ENCODE peak calls at places on chromosomes 12 and 14, in six cellular contexts. One of them, this sample, is unnamed.

GRCh38 chr12:13288937-13289643 is 92.6 kb downstream of the EMP1 start:
- DNase-seq in left lung: no peak
- DNase-seq in kidney: no peak
- DNase-seq in neural progenitor cell: no peak
- DNase-seq in Calu3: peak
- DNase-seq in heart right ventricle: no peak
- DNase-seq in this sample: no peak

GRCh38 chr12:96063046-96063445 is 27.7 kb upstream of the LTA4H start:
- DNase-seq in Calu3: no peak
- DNase-seq in heart right ventricle: no peak
- DNase-seq in kidney: no peak
- DNase-seq in left lung: no peak
- DNase-seq in neural progenitor cell: no peak
- DNase-seq in this sample: no peak

GRCh38 chr12:3944620-3945019 is 71.4 kb upstream of the PARP11 start:
- DNase-seq in heart right ventricle: no peak
- DNase-seq in left lung: no peak
- DNase-seq in neural progenitor cell: no peak
- DNase-seq in kidney: no peak
- DNase-seq in Calu3: no peak
- DNase-seq in this sample: no peak

GRCh38 chr12:113251404-113252070 is 30.3 kb downstream of the TPCN1 start:
- DNase-seq in neural progenitor cell: no peak
- DNase-seq in kidney: no peak
- DNase-seq in heart right ventricle: no peak
- DNase-seq in left lung: no peak
- DNase-seq in Calu3: no peak
- DNase-seq in this sample: no peak

GRCh38 chr14:49461529-49462401 is 124.4 kb downstream of the RPS29 start:
- DNase-seq in neural progenitor cell: peak
- DNase-seq in heart right ventricle: no peak
- DNase-seq in left lung: no peak
- DNase-seq in kidney: no peak
- DNase-seq in Calu3: peak
- DNase-seq in this sample: no peak

GRCh38 chr12:131276501-131277185 is 322.9 kb downstream of the ADGRD1 start:
- DNase-seq in kidney: peak
- DNase-seq in Calu3: no peak
- DNase-seq in left lung: peak
- DNase-seq in neural progenitor cell: no peak
- DNase-seq in heart right ventricle: no peak
- DNase-seq in this sample: peak

GRCh38 chr14:69092840-69093422 is 60.0 kb downstream of the DCAF5 start:
- DNase-seq in kidney: no peak
- DNase-seq in left lung: no peak
- DNase-seq in heart right ventricle: no peak
- DNase-seq in neural progenitor cell: no peak
- DNase-seq in Calu3: no peak
- DNase-seq in this sample: no peak

GRCh38 chr12:49548822-49549648 is 10.2 kb downstream of the KCNH3 start:
- DNase-seq in neural progenitor cell: peak
- DNase-seq in Calu3: no peak
- DNase-seq in kidney: no peak
- DNase-seq in heart right ventricle: peak
- DNase-seq in left lung: no peak
- DNase-seq in this sample: no peak

GRCh38 chr12:113793250-113793649 is 172.9 kb downstream of the RBM19 start:
- DNase-seq in left lung: no peak
- DNase-seq in heart right ventricle: no peak
- DNase-seq in Calu3: no peak
- DNase-seq in kidney: no peak
- DNase-seq in neural progenitor cell: no peak
- DNase-seq in this sample: no peak

GRCh38 chr12:64090047-64090446 is 132.0 kb downstream of the KICS2 start:
- DNase-seq in heart right ventricle: no peak
- DNase-seq in Calu3: no peak
- DNase-seq in kidney: no peak
- DNase-seq in neural progenitor cell: no peak
- DNase-seq in left lung: no peak
- DNase-seq in this sample: no peak

GRCh38 chr12:105229446-105229845 is 6.5 kb downstream of the APPL2 start:
- DNase-seq in kidney: no peak
- DNase-seq in neural progenitor cell: no peak
- DNase-seq in heart right ventricle: no peak
- DNase-seq in Calu3: no peak
- DNase-seq in left lung: no peak
- DNase-seq in this sample: no peak

GRCh38 chr12:8948711-8949524 is 527 bp downstream of the M6PR start:
- DNase-seq in neural progenitor cell: peak
- DNase-seq in left lung: peak
- DNase-seq in heart right ventricle: no peak
- DNase-seq in Calu3: no peak
- DNase-seq in kidney: no peak
- DNase-seq in this sample: peak

GRCh38 chr14:82689948-82690347 is 1156.3 kb upstream of the SEL1L start:
- DNase-seq in Calu3: no peak
- DNase-seq in left lung: no peak
- DNase-seq in kidney: no peak
- DNase-seq in neural progenitor cell: no peak
- DNase-seq in heart right ventricle: no peak
- DNase-seq in this sample: no peak

GRCh38 chr14:30270200-30271161 is 288.5 kb upstream of the G2E3 start:
- DNase-seq in kidney: peak
- DNase-seq in neural progenitor cell: peak
- DNase-seq in Calu3: peak
- DNase-seq in heart right ventricle: peak
- DNase-seq in left lung: peak
- DNase-seq in this sample: peak

GRCh38 chr12:50078281-50078680 is 6.9 kb upstream of the SMARCD1 start:
- DNase-seq in neural progenitor cell: no peak
- DNase-seq in heart right ventricle: no peak
- DNase-seq in Calu3: no peak
- DNase-seq in kidney: peak
- DNase-seq in left lung: no peak
- DNase-seq in this sample: no peak

GRCh38 chr12:76942276-76942675 is 63.5 kb upstream of the CSRP2 start:
- DNase-seq in heart right ventricle: no peak
- DNase-seq in kidney: no peak
- DNase-seq in neural progenitor cell: no peak
- DNase-seq in left lung: no peak
- DNase-seq in Calu3: no peak
- DNase-seq in this sample: no peak

GRCh38 chr12:6567112-6567680 is 895 bp downstream of the NOP2 start:
- DNase-seq in left lung: no peak
- DNase-seq in kidney: no peak
- DNase-seq in heart right ventricle: no peak
- DNase-seq in Calu3: no peak
- DNase-seq in neural progenitor cell: no peak
- DNase-seq in this sample: no peak

GRCh38 chr14:102502571-102502970 is 7.0 kb downstream of the ANKRD9 start:
- DNase-seq in kidney: no peak
- DNase-seq in left lung: no peak
- DNase-seq in neural progenitor cell: no peak
- DNase-seq in Calu3: no peak
- DNase-seq in heart right ventricle: no peak
- DNase-seq in this sample: no peak

GRCh38 chr14:47715330-47715729 is 39.9 kb upstream of the MDGA2 start:
- DNase-seq in left lung: no peak
- DNase-seq in Calu3: no peak
- DNase-seq in neural progenitor cell: no peak
- DNase-seq in heart right ventricle: no peak
- DNase-seq in kidney: no peak
- DNase-seq in this sample: no peak

DNA sequence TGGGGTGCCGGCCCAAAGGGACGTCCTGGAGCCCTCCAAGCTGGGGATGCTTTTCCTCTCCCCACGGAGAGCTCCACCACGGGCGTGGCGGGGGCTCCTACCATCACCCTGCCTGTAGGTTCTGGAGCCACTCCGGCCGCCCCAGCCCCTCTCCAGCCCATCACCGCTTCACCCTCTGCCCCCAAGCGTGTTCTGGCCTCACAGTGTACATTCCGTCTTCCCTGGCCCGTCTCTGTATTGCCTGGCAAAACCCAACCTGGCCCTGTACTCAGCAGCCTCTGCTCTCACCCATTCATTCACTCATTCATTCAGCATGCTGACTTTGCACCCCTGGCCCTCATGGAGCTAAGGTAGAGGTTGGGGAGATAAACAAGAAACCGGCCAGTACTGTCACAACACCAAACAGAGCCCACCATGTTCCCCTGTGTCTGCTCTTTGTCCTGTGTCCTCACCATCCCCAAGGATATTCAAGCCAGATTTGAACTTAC is 20.3 kb downstream of the SLC25A29 start:
- DNase-seq in heart right ventricle: no peak
- DNase-seq in Calu3: no peak
- DNase-seq in neural progenitor cell: no peak
- DNase-seq in kidney: no peak
- DNase-seq in left lung: no peak
- DNase-seq in this sample: no peak
- TF ChIP-seq CTCF in heart right ventricle: no peak
- TF ChIP-seq CTCF in Calu3: no peak
- TF ChIP-seq CTCF in neural progenitor cell: no peak
- TF ChIP-seq CTCF in kidney: no peak
- TF ChIP-seq CTCF in left lung: no peak
- TF ChIP-seq CTCF in this sample: no peak

DNA sequence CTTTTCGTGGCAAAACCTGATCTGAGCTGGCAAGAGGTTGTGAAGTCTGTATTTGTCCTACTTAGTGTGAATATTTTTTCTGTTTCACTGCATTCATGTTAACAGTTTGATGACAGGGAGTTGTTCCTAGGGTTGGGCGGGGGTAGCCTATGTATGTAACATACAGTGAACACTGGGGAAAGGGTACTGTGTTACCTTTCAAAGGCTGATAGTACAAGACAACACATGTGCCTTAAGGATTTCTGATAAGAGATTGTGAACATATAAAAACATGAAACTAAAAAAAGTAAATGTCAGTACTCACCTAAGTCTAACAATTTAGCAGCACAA is 30.5 kb upstream of the GRIP1 start:
- DNase-seq in kidney: no peak
- DNase-seq in left lung: no peak
- DNase-seq in Calu3: no peak
- DNase-seq in neural progenitor cell: no peak
- DNase-seq in heart right ventricle: no peak
- DNase-seq in this sample: no peak
- TF ChIP-seq CTCF in kidney: no peak
- TF ChIP-seq CTCF in left lung: no peak
- TF ChIP-seq CTCF in Calu3: no peak
- TF ChIP-seq CTCF in neural progenitor cell: no peak
- TF ChIP-seq CTCF in heart right ventricle: no peak
- TF ChIP-seq CTCF in this sample: no peak

GRCh38 chr12:124750149-124750656 is 113.5 kb downstream of the SCARB1 start:
- DNase-seq in heart right ventricle: no peak
- DNase-seq in left lung: no peak
- DNase-seq in kidney: no peak
- DNase-seq in Calu3: no peak
- DNase-seq in neural progenitor cell: no peak
- DNase-seq in this sample: no peak

GRCh38 chr12:124749725-124750124 is 113.9 kb downstream of the SCARB1 start:
- DNase-seq in left lung: no peak
- DNase-seq in kidney: no peak
- DNase-seq in neural progenitor cell: no peak
- DNase-seq in Calu3: no peak
- DNase-seq in heart right ventricle: no peak
- DNase-seq in this sample: no peak

GRCh38 chr12:124751654-124752355 is 111.9 kb downstream of the SCARB1 start:
- DNase-seq in left lung: no peak
- DNase-seq in heart right ventricle: no peak
- DNase-seq in kidney: no peak
- DNase-seq in neural progenitor cell: no peak
- DNase-seq in Calu3: no peak
- DNase-seq in this sample: no peak

GRCh38 chr12:124752437-124753229 is 111.0 kb downstream of the SCARB1 start:
- DNase-seq in Calu3: peak
- DNase-seq in left lung: no peak
- DNase-seq in neural progenitor cell: no peak
- DNase-seq in heart right ventricle: no peak
- DNase-seq in kidney: no peak
- DNase-seq in this sample: peak

DNA sequence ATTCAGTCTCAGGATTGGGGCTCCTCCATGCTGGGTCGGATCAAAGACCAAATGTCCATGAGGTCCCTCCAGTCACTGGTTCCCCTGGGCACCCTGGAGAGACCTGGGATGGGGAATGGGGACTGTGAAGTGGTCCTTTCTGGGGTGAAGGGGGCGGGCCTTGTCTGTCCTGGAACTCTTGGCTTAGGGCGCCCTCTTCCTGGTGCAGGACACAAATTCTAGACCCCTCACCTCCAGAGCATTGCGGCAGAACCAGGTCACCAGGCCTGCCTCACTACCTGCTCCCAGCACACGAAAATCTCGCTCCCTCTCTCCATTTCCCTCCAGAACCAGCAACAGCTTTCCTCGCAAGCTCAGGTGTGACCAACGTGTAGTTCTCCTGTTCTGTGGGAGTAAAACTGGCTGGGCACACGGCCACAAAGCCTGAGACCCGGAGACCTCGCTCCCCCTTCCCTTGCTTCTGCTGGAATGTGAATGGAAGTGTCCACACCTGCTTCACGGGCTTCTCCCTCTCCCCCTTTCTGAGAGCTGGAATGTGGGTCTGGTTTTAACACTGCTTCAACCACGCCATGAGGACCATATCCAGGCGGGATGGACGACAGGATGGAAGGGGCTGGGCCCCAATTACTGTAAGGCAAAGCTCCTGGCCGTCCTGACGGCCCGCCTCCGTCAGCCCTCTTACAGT is 112.7 kb downstream of the SCARB1 start:
- DNase-seq in kidney: no peak
- DNase-seq in neural progenitor cell: peak
- DNase-seq in heart right ventricle: no peak
- DNase-seq in left lung: no peak
- DNase-seq in Calu3: peak
- DNase-seq in this sample: no peak
- TF ChIP-seq CTCF in kidney: no peak
- TF ChIP-seq CTCF in neural progenitor cell: peak
- TF ChIP-seq CTCF in heart right ventricle: no peak
- TF ChIP-seq CTCF in left lung: no peak
- TF ChIP-seq CTCF in Calu3: peak
- TF ChIP-seq CTCF in this sample: no peak

GRCh38 chr12:90954428-90954827 is 548 bp downstream of the CCER1 start:
- DNase-seq in left lung: no peak
- DNase-seq in kidney: peak
- DNase-seq in heart right ventricle: no peak
- DNase-seq in Calu3: no peak
- DNase-seq in neural progenitor cell: no peak
- DNase-seq in this sample: no peak

GRCh38 chr12:90959538-90960139 is 4.7 kb upstream of the CCER1 start:
- DNase-seq in left lung: no peak
- DNase-seq in Calu3: peak
- DNase-seq in neural progenitor cell: peak
- DNase-seq in kidney: no peak
- DNase-seq in heart right ventricle: no peak
- DNase-seq in this sample: no peak

GRCh38 chr12:90954921-90955320 is at the start of gene CCER1:
- DNase-seq in Calu3: no peak
- DNase-seq in heart right ventricle: no peak
- DNase-seq in neural progenitor cell: no peak
- DNase-seq in left lung: no peak
- DNase-seq in kidney: peak
- DNase-seq in this sample: no peak

GRCh38 chr12:90961154-90961553 is 6.2 kb upstream of the CCER1 start:
- DNase-seq in left lung: no peak
- DNase-seq in heart right ventricle: no peak
- DNase-seq in kidney: no peak
- DNase-seq in neural progenitor cell: no peak
- DNase-seq in Calu3: no peak
- DNase-seq in this sample: no peak

GRCh38 chr12:90958995-90959394 is 4.0 kb upstream of the CCER1 start:
- DNase-seq in neural progenitor cell: no peak
- DNase-seq in Calu3: no peak
- DNase-seq in kidney: no peak
- DNase-seq in heart right ventricle: no peak
- DNase-seq in left lung: no peak
- DNase-seq in this sample: no peak
- TF ChIP-seq CTCF in neural progenitor cell: no peak
- TF ChIP-seq CTCF in Calu3: no peak
- TF ChIP-seq CTCF in kidney: no peak
- TF ChIP-seq CTCF in heart right ventricle: no peak
- TF ChIP-seq CTCF in left lung: no peak
- TF ChIP-seq CTCF in this sample: no peak

This sample was measured in CD14-positive monocyte.